ENCODE peak calls at places on chromosome 19, in seven cellular contexts. T, C, X, R, P, K and V are unnamed samples.

GRCh38 chr19:35901055-35901644 is 810 bp upstream of the NFKBID start:
- DNase-seq in P (peak), R (no peak), X (no peak), C (no peak), T (peak), K (no peak), V (peak)

GRCh38 chr19:29687244-29687896 is 22.1 kb downstream of the PLEKHF1 start:
- DNase-seq in K (no peak), T (no peak), C (no peak), X (no peak), R (no peak), P (peak), V (no peak)

GRCh38 chr19:49664171-49665070 is 1.2 kb downstream of the IRF3 start:
- DNase-seq in X (peak), R (peak), C (peak), P (peak), T (peak), K (peak), V (peak)

GRCh38 chr19:8397746-8398721 is 7.9 kb downstream of the RAB11B start:
- DNase-seq in K (no peak), T (no peak), X (no peak), P (no peak), C (no peak), R (no peak), V (no peak)

GRCh38 chr19:47582320-47582909 is 9.5 kb upstream of the ZNF541 start:
- DNase-seq in P (peak), K (no peak), X (no peak), T (no peak), R (no peak), C (no peak), V (no peak)

GRCh38 chr19:40398417-40399056 is 8.6 kb upstream of the HIPK4 start:
- DNase-seq in X (peak), C (no peak), P (no peak), K (peak), T (peak), R (peak), V (peak)

GRCh38 chr19:40254714-40255418 is 28.4 kb upstream of the CCNP start:
- DNase-seq in X (peak), K (no peak), R (no peak), C (no peak), P (no peak), T (no peak), V (no peak)

GRCh38 chr19:28103916-28104315 is 1109.0 kb downstream of the UQCRFS1 start:
- DNase-seq in P (no peak), T (peak), R (peak), X (no peak), K (no peak), C (no peak), V (no peak)

GRCh38 chr19:4969292-4969771 is 419 bp downstream of the KDM4B start:
- DNase-seq in P (no peak), C (no peak), R (no peak), T (no peak), K (no peak), X (no peak), V (no peak)

GRCh38 chr19:33317522-33317921 is 15.2 kb upstream of the CEBPA start:
- DNase-seq in K (no peak), C (no peak), P (no peak), R (no peak), T (no peak), X (no peak), V (no peak)

GRCh38 chr19:55353356-55353802 is 1.1 kb downstream of the COX6B2 start:
- DNase-seq in X (no peak), C (no peak), K (no peak), P (no peak), T (peak), R (no peak), V (no peak)

GRCh38 chr19:6271721-6272410 is 7.9 kb downstream of the MLLT1 start:
- DNase-seq in C (peak), R (peak), K (peak), P (peak), T (peak), X (peak), V (peak)

GRCh38 chr19:5804516-5805464 is at the start of gene NRTN:
- DNase-seq in C (no peak), P (no peak), X (no peak), T (peak), K (peak), R (peak), V (peak)

GRCh38 chr19:13036366-13036976 is 41.2 kb downstream of the NFIX start:
- DNase-seq in T (no peak), K (peak), X (no peak), C (no peak), R (no peak), P (peak), V (peak)

GRCh38 chr19:18412610-18413239 is 6.5 kb upstream of the SSBP4 start:
- DNase-seq in P (no peak), C (no peak), X (no peak), K (no peak), T (peak), R (no peak), V (no peak)

GRCh38 chr19:18416778-18417249 is 2.4 kb upstream of the SSBP4 start:
- DNase-seq in R (peak), P (peak), K (peak), C (peak), T (peak), X (peak), V (peak)

GRCh38 chr19:18417250-18418033 is 1.8 kb upstream of the SSBP4 start:
- DNase-seq in T (peak), P (peak), K (no peak), X (peak), R (peak), C (peak), V (peak)

GRCh38 chr19:18414504-18415176 is 4.6 kb upstream of the SSBP4 start:
- DNase-seq in P (no peak), X (peak), C (peak), T (peak), K (no peak), R (peak), V (no peak)

DNA sequence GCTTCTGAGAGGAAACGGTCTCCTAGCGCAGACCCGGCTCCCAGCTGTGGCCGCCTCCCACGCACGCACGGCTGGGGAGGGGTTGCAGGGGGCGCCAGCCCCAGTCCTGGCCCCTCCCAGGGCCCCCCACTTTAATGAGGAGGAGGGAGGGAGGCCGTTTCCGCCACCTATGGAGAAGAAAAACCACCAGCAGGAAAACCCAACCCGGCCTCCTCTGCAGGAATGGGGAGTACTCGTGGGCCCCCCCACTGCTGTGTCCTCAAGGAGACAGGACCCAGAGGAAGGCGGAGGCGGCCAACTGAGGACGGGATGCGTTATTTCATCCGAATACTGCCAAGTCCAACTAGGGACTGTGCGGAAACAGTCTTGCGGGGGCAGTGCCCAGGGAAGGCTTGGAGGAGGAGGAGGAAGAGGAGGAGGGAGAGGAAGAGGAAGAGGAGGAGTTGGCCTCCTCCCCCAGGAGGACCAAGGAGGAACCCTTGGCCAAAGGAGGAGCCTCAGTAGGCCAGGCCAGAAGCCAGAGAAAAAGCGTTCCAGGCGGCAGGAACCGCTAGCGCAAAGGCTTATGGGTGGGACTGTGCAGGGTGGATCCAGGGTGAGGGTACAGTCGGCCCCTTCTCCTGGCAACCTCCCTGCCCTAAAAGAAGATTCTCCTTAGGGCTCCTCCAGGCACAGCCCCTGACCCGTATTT is 3.9 kb upstream of the SSBP4 start:
- DNase-seq in C (peak), K (no peak), P (peak), X (peak), T (no peak), R (no peak), V (peak)
- H3K4me3 ChIP-seq in C (no peak), K (no peak), P (peak), X (peak), T (no peak), R (no peak), V (no peak)

DNA sequence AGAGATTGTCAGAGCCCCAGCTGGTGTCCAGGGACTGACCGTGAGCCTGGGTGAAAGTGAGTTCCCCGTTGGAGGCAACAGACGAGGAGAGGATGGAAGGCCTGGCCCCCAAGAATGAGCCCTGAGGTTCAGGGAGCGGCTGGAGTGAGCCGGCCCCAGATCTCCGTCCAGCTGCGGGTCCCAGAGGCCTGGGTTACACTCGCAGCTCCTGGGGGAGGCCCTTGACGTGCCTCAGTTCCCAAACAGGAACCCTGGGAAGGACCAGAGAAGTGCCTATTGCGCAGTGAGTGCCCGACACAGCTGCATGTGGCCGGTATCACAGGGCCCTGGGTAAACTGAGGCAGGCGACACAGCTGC is 1.1 kb upstream of the ELANE start:
- DNase-seq in T (no peak), K (no peak), X (no peak), P (no peak), C (no peak), R (no peak), V (no peak)
- H3K4me3 ChIP-seq in T (no peak), K (no peak), X (peak), P (peak), C (no peak), R (no peak), V (no peak)

GRCh38 chr19:42287017-42287825 is 14.7 kb upstream of the PRR19 start:
- DNase-seq in P (no peak), C (no peak), X (no peak), T (no peak), R (no peak), K (no peak), V (no peak)

GRCh38 chr19:42287826-42288107 is 14.2 kb upstream of the PRR19 start:
- DNase-seq in T (no peak), K (no peak), X (no peak), R (no peak), P (no peak), C (no peak), V (no peak)

GRCh38 chr19:42289556-42290041 is 12.3 kb upstream of the PRR19 start:
- DNase-seq in X (no peak), K (no peak), C (no peak), T (no peak), R (no peak), P (no peak), V (no peak)

GRCh38 chr19:42288881-42289555 is 12.9 kb upstream of the PRR19 start:
- DNase-seq in R (no peak), K (no peak), C (no peak), T (no peak), X (no peak), P (no peak), V (no peak)

DNA sequence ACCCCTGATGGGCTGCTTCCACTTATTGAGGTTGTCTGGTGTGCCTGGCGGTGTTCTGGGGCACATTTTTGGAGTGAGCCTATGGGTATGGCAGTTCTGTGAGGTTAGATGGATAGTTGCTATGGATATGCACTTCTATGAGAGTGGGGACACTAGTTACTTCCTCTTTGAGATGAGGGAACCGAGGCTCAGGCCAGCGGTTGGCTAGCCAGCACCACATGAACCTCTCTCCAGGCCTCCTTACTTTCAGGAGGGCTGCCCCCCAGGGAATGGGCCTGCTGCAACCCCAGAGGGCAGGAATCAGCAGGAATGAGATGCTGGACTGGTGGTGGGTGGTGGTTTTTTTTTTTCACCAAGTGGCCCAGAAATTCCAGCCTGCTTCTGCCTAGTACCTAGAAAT is 13.5 kb upstream of the PRR19 start:
- DNase-seq in P (no peak), C (no peak), R (no peak), X (no peak), T (no peak), K (no peak), V (no peak)
- H3K4me3 ChIP-seq in P (no peak), C (no peak), R (no peak), X (no peak), T (no peak), K (no peak), V (no peak)

DNA sequence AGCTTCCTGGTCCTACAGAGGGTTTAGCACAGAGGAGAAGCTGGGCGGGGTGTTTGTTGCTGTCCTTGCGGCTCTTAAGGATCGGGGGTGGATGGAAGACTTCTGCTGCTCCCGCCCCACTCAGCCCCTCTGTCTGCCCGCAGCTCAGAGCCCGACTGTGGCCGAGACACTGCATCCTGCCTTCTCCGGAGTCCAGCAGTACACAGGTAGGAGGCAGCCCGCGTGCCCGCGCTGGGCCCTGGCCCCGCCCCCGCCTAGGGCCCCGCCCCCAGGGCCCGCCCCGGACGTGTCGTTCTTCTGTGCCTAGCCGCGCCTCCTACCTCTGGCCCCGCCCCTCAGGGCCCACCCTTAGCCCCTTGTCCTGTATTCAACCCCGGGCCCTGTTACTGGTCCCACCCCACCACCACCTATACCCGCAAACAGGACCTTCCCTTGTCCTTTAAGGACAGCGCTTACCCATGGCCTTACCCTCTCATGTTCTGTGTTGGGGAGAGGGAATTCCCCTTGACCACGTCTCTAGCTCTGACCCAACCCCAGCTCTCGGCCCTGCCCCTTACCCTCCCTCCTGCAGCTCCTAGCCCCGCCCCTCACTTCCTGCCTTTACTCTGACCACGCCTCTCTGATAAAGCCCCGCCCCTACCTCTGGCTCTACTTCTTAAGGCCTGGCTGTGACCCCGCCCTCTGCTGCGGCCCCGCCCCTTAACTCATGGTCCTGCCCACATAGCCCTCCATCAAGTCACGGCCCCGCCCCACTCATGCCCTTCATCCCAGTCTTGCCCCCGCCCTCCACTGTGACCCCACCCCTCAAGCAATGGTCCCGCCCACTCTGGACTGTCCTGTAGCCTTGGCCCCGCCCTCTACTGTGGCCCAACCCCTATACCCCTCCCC is 60.5 kb downstream of the CELF5 start:
- DNase-seq in R (peak), C (no peak), T (peak), K (peak), P (no peak), X (peak), V (peak)
- H3K4me3 ChIP-seq in R (peak), C (no peak), T (peak), K (peak), P (no peak), X (peak), V (no peak)

DNA sequence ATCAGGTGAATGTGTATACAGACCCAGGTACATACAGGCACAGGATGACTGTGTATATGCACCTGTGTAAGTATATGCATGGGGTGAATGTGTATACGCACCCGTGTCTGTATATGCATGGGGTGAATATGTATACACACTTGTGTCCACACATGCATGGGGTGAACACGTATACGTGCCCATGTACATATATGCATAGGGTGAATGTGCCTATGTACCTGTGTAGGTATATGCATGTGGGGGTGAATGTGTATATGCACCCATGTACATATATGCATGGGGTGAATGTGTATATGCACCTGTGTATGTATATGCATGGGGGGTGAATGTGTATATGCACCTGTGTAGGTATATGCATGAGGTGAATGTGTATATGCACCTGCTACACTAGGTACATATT is 6.9 kb upstream of the ANGPTL8 start:
- DNase-seq in R (no peak), T (no peak), X (no peak), C (no peak), K (no peak), P (no peak), V (no peak)
- H3K4me3 ChIP-seq in R (no peak), T (no peak), X (no peak), C (no peak), K (no peak), P (no peak), V (no peak)

GRCh38 chr19:17488593-17489391 is 18.5 kb downstream of the SLC27A1 start:
- DNase-seq in P (no peak), C (no peak), X (peak), T (peak), R (peak), K (peak), V (peak)

GRCh38 chr19:17486545-17486944 is 16.2 kb downstream of the SLC27A1 start:
- DNase-seq in T (no peak), X (no peak), P (no peak), K (no peak), C (no peak), R (no peak), V (no peak)

GRCh38 chr19:17489392-17490030 is 19.2 kb downstream of the SLC27A1 start:
- DNase-seq in P (no peak), K (no peak), C (no peak), T (peak), R (no peak), X (no peak), V (no peak)

GRCh38 chr19:17484520-17485180 is 14.3 kb downstream of the SLC27A1 start:
- DNase-seq in T (peak), P (no peak), K (no peak), R (no peak), C (no peak), X (no peak), V (no peak)

GRCh38 chr19:17487240-17488121 is 17.2 kb downstream of the SLC27A1 start:
- DNase-seq in T (peak), K (no peak), X (no peak), R (no peak), P (no peak), C (no peak), V (no peak)
- H3K4me3 ChIP-seq in T (no peak), K (no peak), X (no peak), R (no peak), P (no peak), C (no peak), V (no peak)

DNA sequence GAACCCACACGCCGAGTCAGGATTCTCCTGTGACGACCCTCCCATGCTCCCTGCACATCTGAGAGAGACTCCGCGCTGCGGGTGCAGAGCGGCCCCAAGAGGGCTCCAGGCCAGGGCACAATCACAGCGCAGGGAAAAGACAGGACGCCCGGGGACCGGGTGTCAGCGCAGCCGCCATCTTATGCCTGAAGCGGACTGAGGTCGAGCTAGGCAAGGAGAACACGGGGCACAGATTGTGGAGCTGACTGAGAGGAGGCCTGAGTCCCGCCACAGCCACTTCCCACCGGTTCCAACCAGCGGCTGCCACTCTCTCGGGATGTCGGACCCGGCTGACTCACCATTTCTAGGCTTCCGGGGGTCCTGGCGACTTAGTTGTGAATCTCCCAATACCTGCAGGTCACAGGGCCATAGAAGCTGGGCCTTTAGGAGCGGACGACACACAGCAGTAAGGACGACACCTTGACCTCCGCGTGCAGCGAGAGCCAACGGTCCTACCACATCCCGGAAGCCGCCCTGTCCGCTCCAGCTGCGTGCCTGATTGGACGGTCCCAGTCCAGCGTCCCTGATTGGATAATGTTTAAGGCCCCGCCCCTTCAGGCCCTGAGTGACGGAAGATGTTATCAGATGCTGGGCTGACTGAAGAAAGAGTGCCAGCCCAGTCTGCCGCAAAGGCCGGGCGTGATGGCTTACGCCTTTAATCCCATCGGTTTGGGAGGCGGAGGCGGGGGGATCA is at the start of gene ZNF728:
- DNase-seq in R (no peak), X (peak), K (no peak), T (no peak), P (no peak), C (peak), V (no peak)
- H3K4me3 ChIP-seq in R (no peak), X (peak), K (peak), T (no peak), P (no peak), C (peak), V (no peak)